ENCODE peak calls at places on chromosomes 6 and 20, in four cellular contexts. B is heart left ventricle, E is left ventricle myocardium inferior, L is aorta. T is an unnamed sample.

GRCh38 chr6:37050854-37051137 is 45.3 kb downstream of the FGD2 start:
- DNase-seq in E (no peak), L (no peak), B (no peak), T (no peak)

GRCh38 chr6:168713839-168714238 is 272.9 kb downstream of the SMOC2 start:
- DNase-seq in E (no peak), L (no peak), B (no peak), T (no peak)

GRCh38 chr6:63449714-63450113 is 122.6 kb upstream of the LOC128125822 start:
- DNase-seq in B (no peak), E (no peak), L (no peak), T (no peak)

GRCh38 chr6:27836783-27837635 is 75.2 kb downstream of the OR2B2 start:
- DNase-seq in E (no peak), B (no peak), L (peak), T (peak)

GRCh38 chr6:159691133-159691962 is 1.7 kb downstream of the SOD2 start:
- DNase-seq in L (no peak), E (no peak), B (no peak), T (no peak)

GRCh38 chr6:11368760-11369159 is 136.3 kb upstream of the NEDD9 start:
- DNase-seq in L (no peak), E (no peak), B (no peak), T (no peak)

GRCh38 chr6:63817492-63818050 is 182.0 kb downstream of the PHF3 start:
- DNase-seq in B (no peak), L (no peak), E (no peak), T (no peak)

GRCh38 chr6:10993896-10994295 is 50.2 kb downstream of the ELOVL2 start:
- DNase-seq in E (no peak), B (no peak), L (no peak), T (no peak)

GRCh38 chr6:56996401-56996800 is 41.5 kb downstream of the BEND6 start:
- DNase-seq in E (no peak), L (no peak), B (no peak), T (no peak)

GRCh38 chr6:137497722-137498463 is 3.7 kb upstream of the OLIG3 start:
- DNase-seq in L (no peak), E (no peak), B (no peak), T (no peak)

GRCh38 chr6:349491-349921 is 42.0 kb upstream of the IRF4 start:
- DNase-seq in B (peak), L (peak), E (no peak), T (no peak)

GRCh38 chr6:134544737-134545136 is 226.8 kb upstream of the SGK1 start:
- DNase-seq in B (no peak), L (no peak), E (no peak), T (no peak)

GRCh38 chr6:80321011-80321410 is 214.5 kb downstream of the BCKDHB start:
- DNase-seq in B (no peak), E (no peak), L (no peak), T (no peak)
- H3K27ac ChIP-seq in B (no peak), E (no peak), L (no peak), T (no peak)

GRCh38 chr6:125170376-125170775 is 16.8 kb downstream of the TPD52L1 start:
- DNase-seq in L (no peak), E (no peak), B (no peak), T (no peak)
- H3K27ac ChIP-seq in L (no peak), E (no peak), B (no peak), T (no peak)

GRCh38 chr6:16836186-16836981 is 75.1 kb upstream of the ATXN1 start:
- DNase-seq in L (no peak), E (no peak), B (no peak), T (no peak)
- H3K27ac ChIP-seq in L (no peak), E (peak), B (peak), T (no peak)

DNA sequence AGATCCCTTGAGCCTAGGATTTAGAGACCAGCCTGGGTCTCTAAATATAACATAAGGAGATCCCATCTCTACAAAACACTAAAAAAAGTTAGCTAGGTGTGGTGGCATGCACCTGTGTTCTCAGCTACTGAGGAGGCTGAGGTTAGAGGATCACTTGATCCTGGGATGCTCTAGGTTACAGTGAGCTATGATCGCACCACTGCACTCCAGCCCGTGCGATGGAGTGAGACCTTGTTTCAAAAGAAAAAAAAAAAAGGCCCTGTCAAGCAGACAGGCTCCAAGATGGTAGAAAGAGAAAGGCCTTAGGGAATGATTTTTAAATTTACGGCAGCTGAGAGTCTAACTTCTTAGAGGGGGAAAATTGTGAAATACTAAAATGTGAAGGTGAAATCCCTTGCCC is 22.6 kb upstream of the NCOA3 start:
- DNase-seq in E (no peak), B (no peak), L (no peak), T (no peak)
- H3K27ac ChIP-seq in E (peak), B (peak), L (no peak), T (no peak)

GRCh38 chr6:106149472-106150069 is 63.4 kb downstream of the PRDM1 start:
- DNase-seq in B (no peak), L (no peak), E (no peak), T (no peak)
- H3K27ac ChIP-seq in B (no peak), L (no peak), E (no peak), T (no peak)

DNA sequence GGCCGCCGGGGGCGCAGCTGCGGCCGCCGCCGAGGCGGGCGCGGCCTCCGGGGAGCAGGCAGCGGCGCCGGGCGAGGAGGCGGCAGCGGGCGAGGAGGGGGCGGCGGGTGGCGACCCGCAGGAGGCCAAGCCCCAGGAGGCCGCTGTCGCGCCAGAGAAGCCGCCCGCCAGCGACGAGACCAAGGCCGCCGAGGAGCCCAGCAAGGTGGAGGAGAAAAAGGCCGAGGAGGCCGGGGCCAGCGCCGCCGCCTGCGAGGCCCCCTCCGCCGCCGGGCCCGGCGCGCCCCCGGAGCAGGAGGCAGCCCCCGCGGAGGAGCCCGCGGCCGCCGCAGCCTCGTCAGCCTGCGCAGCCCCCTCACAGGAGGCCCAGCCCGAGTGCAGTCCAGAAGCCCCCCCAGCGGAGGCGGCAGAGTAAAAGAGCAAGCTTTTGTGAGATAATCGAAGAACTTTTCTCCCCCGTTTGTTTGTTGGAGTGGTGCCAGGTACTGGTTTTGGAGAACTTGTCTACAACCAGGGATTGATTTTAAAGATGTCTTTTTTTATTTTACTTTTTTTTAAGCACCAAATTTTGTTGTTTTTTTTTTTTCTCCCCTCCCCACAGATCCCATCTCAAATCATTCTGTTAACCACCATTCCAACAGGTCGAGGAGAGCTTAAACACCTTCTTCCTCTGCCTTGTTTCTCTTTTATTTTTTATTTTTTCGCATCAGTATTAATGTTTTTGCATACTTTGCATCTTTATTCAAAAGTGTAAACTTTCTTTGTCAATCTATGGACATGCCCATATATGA is 3.2 kb downstream of the MARCKS start:
- DNase-seq in L (peak), B (peak), E (peak), T (peak)
- H3K27ac ChIP-seq in L (no peak), B (peak), E (peak), T (peak)

GRCh38 chr20:41436679-41437078 is 70.1 kb upstream of the EMILIN3 start:
- DNase-seq in E (no peak), L (no peak), B (no peak), T (no peak)
- H3K27ac ChIP-seq in E (no peak), L (no peak), B (no peak), T (no peak)

GRCh38 chr6:15441982-15442381 is 196.1 kb downstream of the JARID2 start:
- DNase-seq in L (no peak), B (no peak), E (no peak), T (no peak)
- H3K27ac ChIP-seq in L (no peak), B (no peak), E (no peak), T (peak)

T was measured in right lobe of liver.